ENCODE peak calls at places on chromosomes 13 and 19, in ten cellular contexts. One of them, this sample, is unnamed.
A peak's percentile ranks its signal among the peaks of the same experiment; 100 is the strongest.

GRCh38 chr13:50229935-50230334 is 214.7 kb downstream of the KCNRG start:
- DNase-seq in aorta: no peak
- DNase-seq in spleen: no peak
- DNase-seq in kidney epithelial cell: no peak
- DNase-seq in CD8-positive, alpha-beta memory T cell: no peak
- DNase-seq in transverse colon: no peak
- DNase-seq in psoas muscle: no peak
- DNase-seq in PC-9: no peak
- DNase-seq in left ventricle myocardium inferior: no peak
- DNase-seq in neuronal stem cell: no peak
- DNase-seq in this sample: no peak

GRCh38 chr19:17328517-17329060 is 6.1 kb downstream of the ANO8 start:
- DNase-seq in aorta: no peak
- DNase-seq in spleen: no peak
- DNase-seq in kidney epithelial cell: no peak
- DNase-seq in CD8-positive, alpha-beta memory T cell: peak; percentile 40
- DNase-seq in transverse colon: no peak
- DNase-seq in psoas muscle: no peak
- DNase-seq in PC-9: no peak
- DNase-seq in left ventricle myocardium inferior: no peak
- DNase-seq in neuronal stem cell: no peak
- DNase-seq in this sample: no peak

GRCh38 chr19:55230780-55231179 is 2.2 kb upstream of the TMEM86B start:
- DNase-seq in aorta: peak; percentile 17
- DNase-seq in spleen: no peak
- DNase-seq in kidney epithelial cell: no peak
- DNase-seq in CD8-positive, alpha-beta memory T cell: no peak
- DNase-seq in transverse colon: no peak
- DNase-seq in psoas muscle: no peak
- DNase-seq in PC-9: no peak
- DNase-seq in left ventricle myocardium inferior: no peak
- DNase-seq in neuronal stem cell: no peak
- DNase-seq in this sample: no peak

GRCh38 chr13:44274838-44275237 is 98.8 kb upstream of the SERP2 start:
- DNase-seq in aorta: no peak
- DNase-seq in spleen: no peak
- DNase-seq in kidney epithelial cell: no peak
- DNase-seq in CD8-positive, alpha-beta memory T cell: no peak
- DNase-seq in transverse colon: no peak
- DNase-seq in psoas muscle: no peak
- DNase-seq in PC-9: no peak
- DNase-seq in left ventricle myocardium inferior: no peak
- DNase-seq in neuronal stem cell: no peak
- DNase-seq in this sample: no peak

GRCh38 chr19:6340493-6341201 is 7.2 kb upstream of the ACER1 start:
- DNase-seq in aorta: no peak
- DNase-seq in spleen: no peak
- DNase-seq in kidney epithelial cell: no peak
- DNase-seq in CD8-positive, alpha-beta memory T cell: no peak
- DNase-seq in transverse colon: no peak
- DNase-seq in psoas muscle: no peak
- DNase-seq in PC-9: no peak
- DNase-seq in left ventricle myocardium inferior: no peak
- DNase-seq in neuronal stem cell: no peak
- DNase-seq in this sample: no peak

GRCh38 chr13:80109313-80109712 is 231.6 kb downstream of the SPRY2 start:
- DNase-seq in aorta: no peak
- DNase-seq in spleen: no peak
- DNase-seq in kidney epithelial cell: no peak
- DNase-seq in CD8-positive, alpha-beta memory T cell: no peak
- DNase-seq in transverse colon: no peak
- DNase-seq in psoas muscle: no peak
- DNase-seq in PC-9: no peak
- DNase-seq in left ventricle myocardium inferior: no peak
- DNase-seq in neuronal stem cell: no peak
- DNase-seq in this sample: no peak

GRCh38 chr19:29714371-29714952 is 599 bp downstream of the C19orf12 start:
- DNase-seq in aorta: peak; percentile 56
- DNase-seq in spleen: no peak
- DNase-seq in kidney epithelial cell: no peak
- DNase-seq in CD8-positive, alpha-beta memory T cell: peak; percentile 44
- DNase-seq in transverse colon: no peak
- DNase-seq in psoas muscle: no peak
- DNase-seq in PC-9: no peak
- DNase-seq in left ventricle myocardium inferior: no peak
- DNase-seq in neuronal stem cell: no peak
- DNase-seq in this sample: no peak

GRCh38 chr13:39781381-39781780 is 125.9 kb downstream of the COG6 start:
- DNase-seq in aorta: no peak
- DNase-seq in spleen: no peak
- DNase-seq in kidney epithelial cell: no peak
- DNase-seq in CD8-positive, alpha-beta memory T cell: no peak
- DNase-seq in transverse colon: no peak
- DNase-seq in psoas muscle: no peak
- DNase-seq in PC-9: no peak
- DNase-seq in left ventricle myocardium inferior: no peak
- DNase-seq in neuronal stem cell: no peak
- DNase-seq in this sample: no peak

DNA sequence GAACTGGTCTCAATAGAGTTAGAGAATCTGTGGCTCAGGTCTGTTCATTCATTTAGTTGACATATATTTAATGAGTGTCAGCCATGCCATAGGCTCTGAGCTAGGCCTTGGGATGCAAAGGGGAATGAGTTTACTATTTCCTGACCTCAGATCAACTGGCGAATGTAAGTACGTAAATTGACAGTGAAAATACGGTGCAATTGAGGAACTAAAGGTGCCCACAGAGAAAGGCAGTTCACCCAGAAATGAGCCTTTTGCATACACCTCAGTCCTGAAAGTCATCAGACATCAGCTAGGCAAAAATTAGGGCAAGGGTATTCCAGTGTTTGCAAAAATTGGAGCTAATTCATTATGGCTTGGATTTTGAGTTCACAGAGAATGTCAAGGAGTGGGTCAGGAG is 20.6 kb upstream of the UPF3A start:
- DNase-seq in aorta: no peak
- DNase-seq in spleen: no peak
- DNase-seq in kidney epithelial cell: no peak
- DNase-seq in CD8-positive, alpha-beta memory T cell: no peak
- DNase-seq in transverse colon: no peak
- DNase-seq in psoas muscle: no peak
- DNase-seq in PC-9: no peak
- DNase-seq in left ventricle myocardium inferior: no peak
- DNase-seq in neuronal stem cell: no peak
- DNase-seq in this sample: no peak
- H3K36me3 ChIP-seq in aorta: peaks cover 21% of the 10 kb centered on the region
- H3K36me3 ChIP-seq in spleen: peaks cover 80% of the 10 kb centered on the region
- H3K36me3 ChIP-seq in kidney epithelial cell: peaks cover 5% of the 10 kb centered on the region
- H3K36me3 ChIP-seq in CD8-positive, alpha-beta memory T cell: peaks cover 53% of the 10 kb centered on the region
- H3K36me3 ChIP-seq in transverse colon: no peaks in the 10 kb centered on the region
- H3K36me3 ChIP-seq in psoas muscle: peaks cover 100% of the 10 kb centered on the region
- H3K36me3 ChIP-seq in PC-9: peaks cover 81% of the 10 kb centered on the region
- H3K36me3 ChIP-seq in left ventricle myocardium inferior: peaks cover 95% of the 10 kb centered on the region
- H3K36me3 ChIP-seq in neuronal stem cell: peaks cover 100% of the 10 kb centered on the region
- H3K36me3 ChIP-seq in this sample: peaks cover 8% of the 10 kb centered on the region

GRCh38 chr13:90770334-90770733 is 577.2 kb upstream of the MIR17HG start:
- DNase-seq in aorta: no peak
- DNase-seq in spleen: no peak
- DNase-seq in kidney epithelial cell: no peak
- DNase-seq in CD8-positive, alpha-beta memory T cell: no peak
- DNase-seq in transverse colon: no peak
- DNase-seq in psoas muscle: no peak
- DNase-seq in PC-9: no peak
- DNase-seq in left ventricle myocardium inferior: no peak
- DNase-seq in neuronal stem cell: no peak
- DNase-seq in this sample: no peak

GRCh38 chr13:90766503-90766902 is 581.0 kb upstream of the MIR17HG start:
- DNase-seq in aorta: no peak
- DNase-seq in spleen: no peak
- DNase-seq in kidney epithelial cell: no peak
- DNase-seq in CD8-positive, alpha-beta memory T cell: no peak
- DNase-seq in transverse colon: no peak
- DNase-seq in psoas muscle: no peak
- DNase-seq in PC-9: no peak
- DNase-seq in left ventricle myocardium inferior: no peak
- DNase-seq in neuronal stem cell: no peak
- DNase-seq in this sample: no peak

GRCh38 chr13:90769387-90769786 is 578.1 kb upstream of the MIR17HG start:
- DNase-seq in aorta: no peak
- DNase-seq in spleen: no peak
- DNase-seq in kidney epithelial cell: no peak
- DNase-seq in CD8-positive, alpha-beta memory T cell: no peak
- DNase-seq in transverse colon: no peak
- DNase-seq in psoas muscle: no peak
- DNase-seq in PC-9: no peak
- DNase-seq in left ventricle myocardium inferior: no peak
- DNase-seq in neuronal stem cell: no peak
- DNase-seq in this sample: no peak

GRCh38 chr13:90768116-90768515 is 579.4 kb upstream of the MIR17HG start:
- DNase-seq in aorta: no peak
- DNase-seq in spleen: no peak
- DNase-seq in kidney epithelial cell: no peak
- DNase-seq in CD8-positive, alpha-beta memory T cell: no peak
- DNase-seq in transverse colon: no peak
- DNase-seq in psoas muscle: no peak
- DNase-seq in PC-9: no peak
- DNase-seq in left ventricle myocardium inferior: no peak
- DNase-seq in neuronal stem cell: no peak
- DNase-seq in this sample: no peak
- H3K36me3 ChIP-seq in aorta: no peaks in the 10 kb centered on the region
- H3K36me3 ChIP-seq in spleen: no peaks in the 10 kb centered on the region
- H3K36me3 ChIP-seq in kidney epithelial cell: no peaks in the 10 kb centered on the region
- H3K36me3 ChIP-seq in CD8-positive, alpha-beta memory T cell: no peaks in the 10 kb centered on the region
- H3K36me3 ChIP-seq in transverse colon: no peaks in the 10 kb centered on the region
- H3K36me3 ChIP-seq in psoas muscle: no peaks in the 10 kb centered on the region
- H3K36me3 ChIP-seq in PC-9: no peaks in the 10 kb centered on the region
- H3K36me3 ChIP-seq in left ventricle myocardium inferior: no peaks in the 10 kb centered on the region
- H3K36me3 ChIP-seq in neuronal stem cell: no peaks in the 10 kb centered on the region
- H3K36me3 ChIP-seq in this sample: no peaks in the 10 kb centered on the region

GRCh38 chr19:8611890-8612806 is 1.6 kb upstream of the ADAMTS10 start:
- DNase-seq in aorta: peak; percentile 90
- DNase-seq in spleen: no peak
- DNase-seq in kidney epithelial cell: no peak
- DNase-seq in CD8-positive, alpha-beta memory T cell: no peak
- DNase-seq in transverse colon: peak; percentile 35
- DNase-seq in psoas muscle: peak; percentile 85
- DNase-seq in PC-9: no peak
- DNase-seq in left ventricle myocardium inferior: peak; percentile 72
- DNase-seq in neuronal stem cell: no peak
- DNase-seq in this sample: no peak

GRCh38 chr19:8612807-8613171 is 2.3 kb upstream of the ADAMTS10 start:
- DNase-seq in aorta: no peak
- DNase-seq in spleen: no peak
- DNase-seq in kidney epithelial cell: no peak
- DNase-seq in CD8-positive, alpha-beta memory T cell: no peak
- DNase-seq in transverse colon: no peak
- DNase-seq in psoas muscle: no peak
- DNase-seq in PC-9: no peak
- DNase-seq in left ventricle myocardium inferior: no peak
- DNase-seq in neuronal stem cell: no peak
- DNase-seq in this sample: no peak

GRCh38 chr19:8610928-8611284 is 391 bp upstream of the ADAMTS10 start:
- DNase-seq in aorta: no peak
- DNase-seq in spleen: no peak
- DNase-seq in kidney epithelial cell: no peak
- DNase-seq in CD8-positive, alpha-beta memory T cell: no peak
- DNase-seq in transverse colon: no peak
- DNase-seq in psoas muscle: no peak
- DNase-seq in PC-9: no peak
- DNase-seq in left ventricle myocardium inferior: no peak
- DNase-seq in neuronal stem cell: no peak
- DNase-seq in this sample: no peak

GRCh38 chr19:8610041-8610927 is at the start of gene ADAMTS10:
- DNase-seq in aorta: peak; percentile 79
- DNase-seq in spleen: peak; percentile 78
- DNase-seq in kidney epithelial cell: no peak
- DNase-seq in CD8-positive, alpha-beta memory T cell: peak; percentile 25
- DNase-seq in transverse colon: peak; percentile 18
- DNase-seq in psoas muscle: peak; percentile 47
- DNase-seq in PC-9: no peak
- DNase-seq in left ventricle myocardium inferior: peak; percentile 51
- DNase-seq in neuronal stem cell: no peak
- DNase-seq in this sample: no peak

DNA sequence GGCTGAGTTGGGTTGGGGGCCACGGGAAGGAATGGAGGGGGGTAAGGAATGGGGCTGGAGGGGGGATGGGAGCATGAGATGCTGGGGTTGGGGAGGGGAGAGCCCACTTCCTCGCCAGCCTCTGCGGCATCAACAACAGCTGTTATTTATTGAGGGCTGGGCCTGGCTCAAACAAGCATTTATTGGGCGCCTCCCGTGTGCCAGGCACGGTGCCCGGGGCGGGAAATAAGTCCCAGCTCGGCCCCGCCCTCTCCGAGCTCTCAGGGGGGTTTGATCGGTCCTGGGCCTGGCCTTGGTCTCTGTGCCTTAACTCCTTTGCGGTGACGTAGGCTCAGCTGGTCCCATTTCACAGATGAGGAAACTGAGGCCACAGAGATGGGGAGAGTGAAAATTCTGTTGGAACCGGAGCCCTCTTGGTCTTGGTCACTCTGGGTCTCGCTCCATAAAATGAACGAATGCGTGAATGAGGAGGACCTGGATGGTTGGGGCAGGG is 922 bp upstream of the ADAMTS10 start:
- DNase-seq in aorta: peak; percentile 65
- DNase-seq in spleen: no peak
- DNase-seq in kidney epithelial cell: no peak
- DNase-seq in CD8-positive, alpha-beta memory T cell: no peak
- DNase-seq in transverse colon: no peak
- DNase-seq in psoas muscle: peak; percentile 48
- DNase-seq in PC-9: no peak
- DNase-seq in left ventricle myocardium inferior: no peak
- DNase-seq in neuronal stem cell: no peak
- DNase-seq in this sample: no peak
- H3K36me3 ChIP-seq in aorta: no peaks in the 10 kb centered on the region
- H3K36me3 ChIP-seq in spleen: no peaks in the 10 kb centered on the region
- H3K36me3 ChIP-seq in kidney epithelial cell: no peaks in the 10 kb centered on the region
- H3K36me3 ChIP-seq in CD8-positive, alpha-beta memory T cell: no peaks in the 10 kb centered on the region
- H3K36me3 ChIP-seq in transverse colon: no peaks in the 10 kb centered on the region
- H3K36me3 ChIP-seq in psoas muscle: no peaks in the 10 kb centered on the region
- H3K36me3 ChIP-seq in PC-9: no peaks in the 10 kb centered on the region
- H3K36me3 ChIP-seq in left ventricle myocardium inferior: no peaks in the 10 kb centered on the region
- H3K36me3 ChIP-seq in neuronal stem cell: no peaks in the 10 kb centered on the region
- H3K36me3 ChIP-seq in this sample: no peaks in the 10 kb centered on the region

DNA sequence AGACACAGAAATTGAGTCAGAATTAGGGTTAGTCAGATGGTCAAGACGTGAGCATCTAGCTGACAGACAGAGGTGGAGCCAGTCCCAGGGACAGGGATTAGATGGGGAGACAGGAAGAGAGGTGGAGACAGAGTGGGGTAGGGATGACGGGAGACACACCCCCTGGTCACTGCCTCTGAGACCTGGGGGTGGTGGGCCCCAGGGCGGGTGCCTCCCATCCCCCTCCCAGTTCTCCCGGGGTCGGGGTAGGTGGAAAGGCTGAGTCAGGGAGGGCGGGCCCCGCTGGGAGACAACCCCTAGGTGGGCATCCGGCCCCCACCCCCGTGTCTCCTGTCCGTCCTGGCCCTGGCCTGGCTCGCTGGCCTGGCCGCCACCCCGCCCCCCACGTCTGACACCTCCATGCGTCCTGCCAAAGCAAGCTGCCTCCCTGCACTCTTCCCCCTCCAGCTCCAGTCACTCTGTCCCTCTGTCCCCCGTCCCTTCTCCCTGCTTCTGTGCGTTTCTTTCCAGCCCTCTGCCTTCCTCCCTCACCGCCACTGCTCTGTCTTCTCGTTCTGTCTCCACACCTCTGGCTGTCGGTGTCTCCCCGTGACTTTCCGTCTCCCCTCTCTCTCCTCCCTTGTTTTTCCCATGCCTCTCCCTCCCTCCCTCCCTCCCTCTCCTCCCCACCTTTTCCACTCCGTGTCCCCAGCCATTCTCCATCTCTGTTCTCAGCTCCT is 15.1 kb downstream of the CCDC97 start:
- DNase-seq in aorta: peak; percentile 88
- DNase-seq in spleen: peak; percentile 87
- DNase-seq in kidney epithelial cell: no peak
- DNase-seq in CD8-positive, alpha-beta memory T cell: peak; percentile 47
- DNase-seq in transverse colon: peak; percentile 57
- DNase-seq in psoas muscle: peak; percentile 74
- DNase-seq in PC-9: no peak
- DNase-seq in left ventricle myocardium inferior: peak; percentile 77
- DNase-seq in neuronal stem cell: no peak
- DNase-seq in this sample: no peak
- H3K36me3 ChIP-seq in aorta: no peaks in the 10 kb centered on the region
- H3K36me3 ChIP-seq in spleen: peaks cover 17% of the 10 kb centered on the region
- H3K36me3 ChIP-seq in kidney epithelial cell: no peaks in the 10 kb centered on the region
- H3K36me3 ChIP-seq in CD8-positive, alpha-beta memory T cell: peaks cover 22% of the 10 kb centered on the region
- H3K36me3 ChIP-seq in transverse colon: no peaks in the 10 kb centered on the region
- H3K36me3 ChIP-seq in psoas muscle: peaks cover 23% of the 10 kb centered on the region
- H3K36me3 ChIP-seq in PC-9: no peaks in the 10 kb centered on the region
- H3K36me3 ChIP-seq in left ventricle myocardium inferior: peaks cover 22% of the 10 kb centered on the region
- H3K36me3 ChIP-seq in neuronal stem cell: peaks cover 38% of the 10 kb centered on the region
- H3K36me3 ChIP-seq in this sample: peaks cover 20% of the 10 kb centered on the region

This sample was measured in GM06990.